ENCODE peak calls at places on chromosomes 4 and X, in six cellular contexts. F, P, J, O, R and I are unnamed samples.

GRCh38 chr4:156223985-156224384 is 270.3 kb upstream of the CTSO start:
- DNase-seq in F (no peak), J (no peak), O (no peak), R (no peak), P (no peak), I (no peak)

GRCh38 chr4:162959056-162959455 is 207.6 kb downstream of the NAF1 start:
- DNase-seq in P (no peak), R (no peak), O (no peak), J (peak; percentile 2), F (no peak), I (no peak)

GRCh38 chr4:3599951-3600350 is 67.7 kb upstream of the LRPAP1 start:
- DNase-seq in O (no peak), P (no peak), R (no peak), F (no peak), J (no peak), I (no peak)

GRCh38 chr4:139887378-139887801 is 221.8 kb downstream of the MGST2 start:
- DNase-seq in O (no peak), P (no peak), R (no peak), F (no peak), J (no peak), I (no peak)

GRCh38 chr4:87077834-87078585 is 142.4 kb downstream of the KLHL8 start:
- DNase-seq in F (no peak), P (no peak), R (no peak), O (no peak), J (no peak), I (no peak)

GRCh38 chrX:119604778-119605177 is 1.4 kb downstream of the NKRF start:
- DNase-seq in O (no peak), R (no peak), F (no peak), J (no peak), P (no peak), I (peak; percentile 7)

GRCh38 chrX:147832707-147833348 is 78.9 kb upstream of the FMR1 start:
- DNase-seq in O (no peak), J (no peak), R (no peak), F (no peak), P (no peak), I (no peak)

GRCh38 chr4:121778991-121779628 is 14.1 kb upstream of the SMIM43 start:
- DNase-seq in F (no peak), P (no peak), R (no peak), J (no peak), O (no peak), I (no peak)

GRCh38 chr4:1575418-1576199 is 108.5 kb downstream of the FAM53A start:
- DNase-seq in R (peak; percentile 57), O (no peak), J (no peak), F (no peak), P (no peak), I (no peak)

GRCh38 chr4:15707363-15707715 is 4.5 kb downstream of the BST1 start:
- DNase-seq in F (no peak), O (no peak), P (no peak), J (no peak), R (no peak), I (no peak)

GRCh38 chr4:20618010-20618409 is 82.2 kb upstream of the PACRGL start:
- DNase-seq in F (peak; percentile 56), O (no peak), R (peak; percentile 86), P (peak; percentile 43), J (no peak), I (no peak)

GRCh38 chr4:137106733-137107132 is 425.6 kb downstream of the PCDH18 start:
- DNase-seq in F (no peak), J (no peak), R (no peak), O (no peak), P (no peak), I (no peak)

GRCh38 chr4:68577590-68577989 is 1.5 kb upstream of the UGT2B17 start:
- DNase-seq in O (no peak), R (no peak), F (no peak), J (no peak), P (no peak), I (no peak)

GRCh38 chr4:102518703-102519131 is 17.6 kb downstream of the NFKB1 start:
- DNase-seq in P (no peak), O (no peak), R (no peak), F (no peak), J (no peak), I (no peak)

GRCh38 chr4:151197258-151197657 is 79.7 kb upstream of the PRSS48 start:
- DNase-seq in O (no peak), F (no peak), P (peak; percentile 49), R (peak; percentile 80), J (no peak), I (no peak)

GRCh38 chr4:80732010-80732409 is 298.5 kb upstream of the BMP3 start:
- DNase-seq in R (no peak), O (no peak), J (no peak), F (no peak), P (no peak), I (no peak)

GRCh38 chr4:182142146-182143085 is 100.8 kb upstream of the TENM3 start:
- DNase-seq in J (no peak), O (no peak), F (peak; percentile 53), P (no peak), R (no peak), I (no peak)

GRCh38 chrX:110395877-110396276 is 37.2 kb downstream of the RTL9 start:
- DNase-seq in P (no peak), J (no peak), F (no peak), O (no peak), R (no peak), I (no peak)

GRCh38 chr4:56055027-56055976 is 106.6 kb downstream of the CEP135 start:
- DNase-seq in J (no peak), R (no peak), P (no peak), F (no peak), O (no peak), I (peak; percentile 28)

GRCh38 chrX:96372313-96373046 is 312.2 kb upstream of the DIAPH2 start:
- DNase-seq in R (no peak), P (peak; percentile 9), J (peak; percentile 67), F (peak; percentile 21), O (no peak), I (peak; percentile 0)

GRCh38 chr4:139438141-139438540 is 15.8 kb upstream of the RAB33B start:
- DNase-seq in F (no peak), P (no peak), J (no peak), R (no peak), O (no peak), I (no peak)

GRCh38 chrX:39175418-39176057 is 374.3 kb downstream of the MID1IP1 start:
- DNase-seq in J (no peak), P (no peak), R (no peak), F (no peak), O (no peak), I (no peak)

GRCh38 chr4:39716356-39716755 is 18.4 kb downstream of the UBE2K start:
- DNase-seq in P (no peak), J (no peak), F (no peak), O (no peak), R (no peak), I (no peak)

GRCh38 chr4:16693040-16693506 is 205.4 kb downstream of the LDB2 start:
- DNase-seq in O (no peak), P (no peak), J (no peak), F (no peak), R (peak; percentile 83), I (no peak)

GRCh38 chrX:153333821-153334653 is at the start of gene ZNF275:
- DNase-seq in R (peak; percentile 88), F (peak; percentile 78), J (peak; percentile 85), O (peak; percentile 80), P (peak; percentile 69), I (peak; percentile 84)
- TF ChIP-seq POLR2A in R (no peak), F (peak; percentile 69), J (peak; percentile 67), O (peak; percentile 42), P (peak; percentile 51), I (peak; percentile 45)

GRCh38 chrX:150942958-150943594 is 40.1 kb upstream of the HMGB3 start:
- DNase-seq in J (no peak), F (no peak), R (no peak), P (no peak), O (no peak), I (peak; percentile 13)

GRCh38 chrX:150940844-150941495 is 42.2 kb upstream of the HMGB3 start:
- DNase-seq in O (no peak), F (no peak), R (no peak), J (no peak), P (no peak), I (no peak)

GRCh38 chrX:150944233-150944632 is 38.9 kb upstream of the HMGB3 start:
- DNase-seq in O (no peak), F (no peak), P (no peak), J (no peak), R (no peak), I (no peak)

GRCh38 chrX:150936556-150936955 is 38.1 kb upstream of the CD99L2 start:
- DNase-seq in J (no peak), P (no peak), R (no peak), O (no peak), F (no peak), I (no peak)

GRCh38 chrX:150941580-150941979 is 41.6 kb upstream of the HMGB3 start:
- DNase-seq in F (no peak), P (no peak), J (no peak), O (no peak), R (no peak), I (peak; percentile 55)
- TF ChIP-seq POLR2A in F (no peak), P (no peak), J (no peak), O (no peak), R (no peak), I (no peak)

GRCh38 chrX:48903290-48903689 is 5.6 kb downstream of the PQBP1 start:
- DNase-seq in R (no peak), O (no peak), F (no peak), P (no peak), J (no peak), I (no peak)
- TF ChIP-seq POLR2A in R (no peak), O (no peak), F (no peak), P (no peak), J (no peak), I (no peak)

GRCh38 chr4:150082241-150082640 is 4.0 kb downstream of the DCLK2 start:
- DNase-seq in O (no peak), P (no peak), R (no peak), F (no peak), J (no peak), I (no peak)

GRCh38 chr4:150080335-150080734 is 2.1 kb downstream of the DCLK2 start:
- DNase-seq in P (no peak), F (no peak), R (no peak), J (no peak), O (no peak), I (no peak)

GRCh38 chr4:150078041-150078995 is at the start of gene DCLK2:
- DNase-seq in R (peak; percentile 94), P (peak; percentile 28), O (peak; percentile 82), F (peak; percentile 78), J (peak; percentile 63), I (peak; percentile 16)

GRCh38 chr4:150080875-150081274 is 2.6 kb downstream of the DCLK2 start:
- DNase-seq in J (no peak), P (no peak), O (no peak), F (no peak), R (no peak), I (no peak)

DNA sequence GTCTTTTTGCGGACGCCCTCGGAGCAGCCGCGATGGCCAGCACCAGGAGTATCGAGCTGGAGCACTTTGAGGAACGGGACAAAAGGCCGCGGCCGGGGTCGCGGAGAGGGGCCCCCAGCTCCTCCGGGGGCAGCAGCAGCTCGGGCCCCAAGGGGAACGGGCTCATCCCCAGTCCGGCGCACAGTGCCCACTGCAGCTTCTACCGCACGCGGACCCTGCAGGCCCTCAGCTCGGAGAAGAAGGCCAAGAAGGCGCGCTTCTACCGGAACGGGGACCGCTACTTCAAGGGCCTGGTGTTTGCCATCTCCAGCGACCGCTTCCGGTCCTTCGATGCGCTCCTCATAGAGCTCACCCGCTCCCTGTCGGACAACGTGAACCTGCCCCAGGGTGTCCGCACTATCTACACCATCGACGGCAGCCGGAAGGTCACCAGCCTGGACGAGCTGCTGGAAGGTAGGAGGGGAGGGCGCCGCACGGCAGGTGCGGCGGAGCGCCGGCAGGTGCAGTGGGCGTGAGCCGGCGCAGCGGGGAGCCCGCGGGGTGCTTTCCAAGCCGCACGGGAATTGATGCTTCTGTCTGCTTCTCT is 844 bp downstream of the DCLK2 start:
- DNase-seq in F (peak; percentile 43), J (no peak), P (no peak), O (no peak), R (peak; percentile 77), I (peak; percentile 19)
- TF ChIP-seq POLR2A in F (no peak), J (no peak), P (no peak), O (no peak), R (no peak), I (no peak)